ENCODE peak calls at places on chromosomes 4 and X, in nine cellular contexts. M is left cardiac atrium; W is mesenteric fat pad; L is putamen; P is lung; R is AG09309; J is activated naive CD4-positive, alpha-beta T cell; N is T-helper 1 cell; S is neural crest cell. G is an unnamed sample.

GRCh38 chrX:17549005-17549685 is 174.1 kb downstream of the NHS start:
- DNase-seq in M (no peak), W (no peak), L (no peak), P (no peak), R (no peak), J (no peak), N (no peak), S (no peak), G (no peak)

GRCh38 chr4:176622251-176622968 is 170.3 kb downstream of the VEGFC start:
- DNase-seq in M (no peak), W (no peak), L (no peak), P (no peak), R (peak), J (no peak), N (no peak), S (no peak), G (no peak)

GRCh38 chrX:14027511-14028019 is 2.1 kb downstream of the GEMIN8 start:
- DNase-seq in M (no peak), W (no peak), L (peak), P (no peak), R (no peak), J (no peak), N (no peak), S (no peak), G (no peak)

GRCh38 chr4:52838729-52839722 is 23.1 kb upstream of the RASL11B start:
- DNase-seq in M (no peak), W (no peak), L (no peak), P (no peak), R (no peak), J (no peak), N (no peak), S (no peak), G (no peak)

GRCh38 chr4:15836362-15836761 is 58.2 kb downstream of the CD38 start:
- DNase-seq in M (no peak), W (no peak), L (no peak), P (no peak), R (no peak), J (no peak), N (no peak), S (no peak), G (no peak)

GRCh38 chr4:48943387-48943786 is 36.8 kb upstream of the OCIAD2 start:
- DNase-seq in M (no peak), W (no peak), L (no peak), P (no peak), R (no peak), J (no peak), N (no peak), S (no peak), G (no peak)

GRCh38 chrX:15956684-15957083 is 102.1 kb upstream of the AP1S2 start:
- DNase-seq in M (no peak), W (no peak), L (no peak), P (no peak), R (peak), J (no peak), N (no peak), S (no peak), G (no peak)

GRCh38 chr4:152936446-152937279 is 540 bp downstream of the FHDC1 start:
- DNase-seq in M (peak), W (no peak), L (no peak), P (no peak), R (no peak), J (no peak), N (no peak), S (peak), G (no peak)

GRCh38 chr4:173288296-173288695 is 45.9 kb downstream of the HMGB2 start:
- DNase-seq in M (peak), W (no peak), L (peak), P (peak), R (no peak), J (no peak), N (peak), S (peak), G (no peak)